ENCODE peak calls at places on chromosome 21, in four cellular contexts. O is right atrium auricular region, Z is breast epithelium, E is psoas muscle. F is an unnamed sample. For H3K36me3, the result is how much of the 10 kb centered on the place peaks cover.

GRCh38 chr21:39911792-39912191 is 44.6 kb downstream of the PCP4 start:
- DNase-seq in O (no peak), Z (no peak), E (no peak), F (no peak)

GRCh38 chr21:44509539-44509938 is 30.5 kb downstream of the KRTAP10-1 start:
- DNase-seq in O (no peak), Z (peak), E (peak), F (no peak)

GRCh38 chr21:39016740-39017315 is 166.4 kb downstream of the PSMG1 start:
- DNase-seq in O (no peak), Z (no peak), E (no peak), F (no peak)

GRCh38 chr21:37671381-37671780 is 244.9 kb downstream of the KCNJ6 start:
- DNase-seq in O (peak), Z (no peak), E (no peak), F (no peak)

GRCh38 chr21:46639489-46640386 is 4.3 kb downstream of the PRMT2 start:
- DNase-seq in O (no peak), Z (no peak), E (no peak), F (no peak)

GRCh38 chr21:26443867-26444266 is 129.2 kb downstream of the CYYR1 start:
- DNase-seq in O (no peak), Z (no peak), E (no peak), F (no peak)

GRCh38 chr21:43827015-43827611 is 37.7 kb downstream of the RRP1 start:
- DNase-seq in O (no peak), Z (no peak), E (peak), F (no peak)

GRCh38 chr21:38809170-38809878 is 3.6 kb downstream of the ETS2 start:
- DNase-seq in O (no peak), Z (no peak), E (no peak), F (no peak)

GRCh38 chr21:24045775-24046215 is 1561.5 kb downstream of the MRPL39 start:
- DNase-seq in O (peak), Z (peak), E (peak), F (peak)

GRCh38 chr21:34983680-34984086 is 65.4 kb downstream of the RUNX1 start:
- DNase-seq in O (no peak), Z (no peak), E (no peak), F (no peak)

GRCh38 chr21:37484535-37485474 is 118.2 kb downstream of the DYRK1A start:
- DNase-seq in O (no peak), Z (no peak), E (no peak), F (no peak)

GRCh38 chr21:38663282-38663681 is 142.4 kb upstream of the ETS2 start:
- DNase-seq in O (no peak), Z (no peak), E (no peak), F (no peak)

GRCh38 chr21:38861006-38861405 is 55.3 kb downstream of the ETS2 start:
- DNase-seq in O (no peak), Z (no peak), E (no peak), F (no peak)

GRCh38 chr21:34639882-34640788 is 25.2 kb upstream of the RCAN1 start:
- DNase-seq in O (peak), Z (no peak), E (no peak), F (no peak)

GRCh38 chr21:38459490-38459889 is 38.8 kb downstream of the ERG start:
- DNase-seq in O (no peak), Z (no peak), E (no peak), F (no peak)

GRCh38 chr21:16345757-16346156 is 616.0 kb downstream of the USP25 start:
- DNase-seq in O (no peak), Z (no peak), E (no peak), F (no peak)

GRCh38 chr21:23921670-23922418 is 1685.4 kb downstream of the MRPL39 start:
- DNase-seq in O (no peak), Z (no peak), E (no peak), F (no peak)

GRCh38 chr21:42833439-42833815 is 45.9 kb downstream of the WDR4 start:
- DNase-seq in O (no peak), Z (no peak), E (no peak), F (no peak)

GRCh38 chr21:43905726-43906455 is 40.9 kb downstream of the AGPAT3 start:
- DNase-seq in O (no peak), Z (no peak), E (no peak), F (no peak)

GRCh38 chr21:15849925-15850324 is 120.1 kb downstream of the USP25 start:
- DNase-seq in O (no peak), Z (no peak), E (no peak), F (no peak)

GRCh38 chr21:40683349-40683748 is 163.6 kb downstream of the DSCAM start:
- DNase-seq in O (no peak), Z (no peak), E (no peak), F (no peak)

GRCh38 chr21:43585514-43585913 is 73.8 kb downstream of the HSF2BP start:
- DNase-seq in O (no peak), Z (no peak), E (no peak), F (no peak)

GRCh38 chr21:15319727-15320126 is 254.9 kb upstream of the NRIP1 start:
- DNase-seq in O (no peak), Z (no peak), E (no peak), F (no peak)

GRCh38 chr21:39094847-39095525 is 88.3 kb downstream of the PSMG1 start:
- DNase-seq in O (no peak), Z (no peak), E (no peak), F (no peak)

GRCh38 chr21:35023396-35024070 is 25.6 kb downstream of the RUNX1 start:
- DNase-seq in O (no peak), Z (no peak), E (no peak), F (no peak)

GRCh38 chr21:38768385-38769071 is 37.2 kb upstream of the ETS2 start:
- DNase-seq in O (no peak), Z (no peak), E (no peak), F (no peak)

GRCh38 chr21:16460936-16461335 is 731.2 kb downstream of the USP25 start:
- DNase-seq in O (no peak), Z (no peak), E (no peak), F (no peak)

GRCh38 chr21:38716088-38716487 is 89.6 kb upstream of the ETS2 start:
- DNase-seq in O (no peak), Z (no peak), E (no peak), F (no peak)

DNA sequence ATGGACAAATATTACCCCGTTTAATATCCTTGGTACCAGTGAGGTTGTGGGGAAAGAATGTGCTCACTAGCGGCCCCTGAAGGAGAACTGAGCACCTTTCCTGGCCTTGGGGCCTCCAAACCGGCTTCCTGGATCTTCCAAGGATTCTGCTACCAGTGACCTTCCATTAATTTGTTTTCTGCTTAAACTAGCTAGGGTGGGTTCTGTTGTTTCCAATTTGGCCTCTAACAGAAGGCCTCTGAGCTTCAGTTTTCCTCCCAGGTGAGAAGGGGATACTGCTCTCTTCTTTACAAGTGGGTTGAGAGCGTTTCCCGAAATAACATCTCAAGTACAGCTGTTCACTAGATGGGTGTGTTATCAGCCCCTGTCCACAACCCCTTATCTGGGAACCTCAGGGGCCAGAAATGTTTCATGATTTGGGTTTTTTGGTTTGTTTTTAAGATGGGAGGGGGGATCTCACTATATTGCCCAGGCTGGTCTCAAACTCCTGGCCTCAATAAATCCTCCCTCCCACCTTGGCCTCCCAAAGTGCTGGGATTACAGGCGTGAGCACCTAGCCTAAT is 16.9 kb upstream of the IFNGR2 start:
- DNase-seq in O (no peak), Z (no peak), E (no peak), F (no peak)
- TF ChIP-seq CTCF in O (no peak), Z (no peak), E (no peak), F (no peak)

DNA sequence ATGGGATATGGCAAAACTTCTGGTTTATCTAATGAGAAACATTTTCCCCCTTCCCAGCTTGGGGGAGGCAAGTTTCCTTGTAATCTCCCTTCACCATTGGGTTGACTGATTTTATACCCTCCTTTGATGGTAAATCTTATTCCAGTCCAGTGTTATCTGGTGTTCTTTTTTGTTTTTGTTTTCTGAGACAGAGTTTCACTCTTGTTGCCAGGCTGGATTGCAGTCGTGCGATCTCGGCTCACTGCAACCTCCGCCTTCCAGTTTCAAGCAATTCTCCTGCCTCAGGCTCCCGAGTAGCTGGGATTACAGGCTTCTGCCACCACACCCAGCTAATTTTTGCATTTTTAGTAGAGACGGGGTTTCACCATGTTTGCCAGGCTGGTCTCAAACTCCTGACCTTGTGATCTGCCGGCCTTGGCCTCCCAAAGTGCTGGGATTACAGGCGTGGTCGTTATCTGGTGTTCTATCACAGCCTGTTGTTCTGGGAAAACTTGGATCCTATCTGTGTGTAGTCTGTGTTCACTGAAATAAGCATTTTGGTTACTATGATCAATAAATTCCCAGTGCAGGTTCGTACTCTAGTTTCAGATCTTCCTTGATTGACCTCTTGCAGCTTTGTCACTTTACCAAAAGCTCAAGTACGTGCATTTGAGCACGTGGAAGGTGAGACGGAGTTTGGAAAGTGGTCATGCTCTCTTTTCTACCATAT is 281.1 kb downstream of the NCAM2 start:
- DNase-seq in O (no peak), Z (no peak), E (no peak), F (no peak)
- H3K4me3 ChIP-seq in O (no peak), Z (no peak), E (no peak), F (no peak)

DNA sequence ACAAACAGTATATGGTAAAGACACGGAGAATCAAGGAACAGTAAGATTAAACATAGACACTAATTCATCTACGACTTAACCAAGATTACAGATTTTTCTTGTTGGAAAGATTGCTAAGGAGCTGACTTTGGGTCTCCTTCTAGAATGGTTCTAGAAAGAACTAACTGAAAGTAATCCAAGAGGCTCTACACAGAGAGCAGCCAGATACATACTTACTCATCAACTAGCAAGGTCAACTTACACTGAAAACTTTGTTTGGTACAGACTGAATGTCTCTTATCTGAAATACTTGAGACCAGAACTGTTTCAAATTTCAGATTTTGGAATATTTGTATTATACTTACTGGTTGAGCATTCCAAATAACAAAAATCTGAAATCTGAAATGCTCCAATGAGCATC is 5.8 kb downstream of the C21orf91 start:
- DNase-seq in O (no peak), Z (no peak), E (no peak), F (no peak)
- H3K36me3 ChIP-seq in O (under half), Z (under half), E (under half), F (under half)

DNA sequence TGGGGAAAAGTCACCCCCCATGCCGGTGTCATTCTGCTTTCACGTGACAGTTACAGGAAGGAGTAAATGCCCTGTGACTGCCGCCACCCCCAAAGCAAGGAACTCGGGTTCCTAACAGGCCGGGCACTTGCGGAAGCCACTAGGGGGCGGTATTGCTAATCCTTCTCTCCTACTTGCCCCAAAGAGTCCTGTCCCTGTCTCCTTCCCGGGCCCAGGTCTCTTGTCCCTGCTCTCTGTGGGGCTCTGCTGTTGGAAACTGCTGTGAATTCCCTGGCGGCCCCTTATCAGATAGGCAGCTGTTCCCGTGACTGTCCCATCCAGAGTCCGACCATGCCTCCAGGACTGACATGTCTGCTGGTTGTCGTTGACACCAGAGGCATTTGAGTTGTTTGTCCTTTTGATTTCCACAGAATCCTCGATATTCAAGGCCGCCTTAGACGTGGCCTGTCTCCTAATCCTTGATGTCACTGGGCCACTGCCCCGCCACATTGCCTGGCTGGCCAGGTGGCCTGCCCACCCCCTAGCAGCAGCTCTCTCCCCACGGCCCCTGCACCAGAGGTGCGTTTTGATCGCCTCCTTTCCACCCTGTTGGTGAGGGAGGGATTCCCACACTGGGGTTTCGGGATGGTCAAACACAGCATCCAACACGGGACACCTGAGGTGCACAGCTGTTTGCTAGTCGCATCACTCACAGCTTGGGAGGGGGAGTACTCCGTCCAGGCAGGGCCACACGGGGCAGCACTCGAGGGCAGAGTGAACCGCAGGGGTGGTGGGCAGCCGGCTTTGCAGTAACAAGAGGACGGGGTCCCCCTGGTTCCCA is 37.3 kb downstream of the CHAF1B start:
- DNase-seq in O (peak), Z (no peak), E (peak), F (no peak)
- TF ChIP-seq CTCF in O (peak), Z (no peak), E (peak), F (peak)

GRCh38 chr21:33542640-33543504 is at the start of gene SON:
- DNase-seq in O (peak), Z (peak), E (peak), F (peak)

GRCh38 chr21:33549848-33550771 is 7.3 kb downstream of the SON start:
- DNase-seq in O (no peak), Z (no peak), E (no peak), F (no peak)

GRCh38 chr21:33544451-33544850 is 1.6 kb downstream of the SON start:
- DNase-seq in O (no peak), Z (no peak), E (no peak), F (no peak)

GRCh38 chr21:33543505-33544129 is 779 bp downstream of the SON start:
- DNase-seq in O (no peak), Z (peak), E (peak), F (peak)

DNA sequence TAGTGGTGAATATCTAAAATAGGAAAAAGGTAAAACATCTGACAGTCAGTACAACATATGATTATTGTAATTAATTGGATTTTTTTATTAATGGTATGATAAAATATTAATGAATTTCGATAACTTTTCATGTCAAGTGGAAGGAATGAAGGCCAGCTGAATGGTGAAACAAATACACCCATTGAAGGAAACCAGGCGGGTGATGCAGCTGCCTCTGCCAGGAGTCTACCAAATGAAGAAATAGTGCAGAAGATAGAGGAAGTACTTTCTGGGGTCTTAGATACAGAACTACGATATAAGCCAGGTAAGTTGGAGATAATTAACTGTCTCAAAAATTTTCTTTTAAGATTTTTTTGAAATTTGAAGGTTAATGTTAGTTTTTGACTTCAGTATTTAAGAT is 3.2 kb downstream of the SON start:
- DNase-seq in O (no peak), Z (no peak), E (no peak), F (no peak)
- H3K4me3 ChIP-seq in O (no peak), Z (no peak), E (peak), F (no peak)

GRCh38 chr21:41805643-41806042 is 38.8 kb upstream of the RIPK4 start:
- DNase-seq in O (no peak), Z (no peak), E (no peak), F (no peak)
- H3K36me3 ChIP-seq in O (under half), Z (under half), E (under half), F (under half)

GRCh38 chr21:32018381-32018780 is 145.6 kb downstream of the HUNK start:
- DNase-seq in O (no peak), Z (no peak), E (no peak), F (no peak)
- TF ChIP-seq CTCF in O (no peak), Z (no peak), E (no peak), F (no peak)

DNA sequence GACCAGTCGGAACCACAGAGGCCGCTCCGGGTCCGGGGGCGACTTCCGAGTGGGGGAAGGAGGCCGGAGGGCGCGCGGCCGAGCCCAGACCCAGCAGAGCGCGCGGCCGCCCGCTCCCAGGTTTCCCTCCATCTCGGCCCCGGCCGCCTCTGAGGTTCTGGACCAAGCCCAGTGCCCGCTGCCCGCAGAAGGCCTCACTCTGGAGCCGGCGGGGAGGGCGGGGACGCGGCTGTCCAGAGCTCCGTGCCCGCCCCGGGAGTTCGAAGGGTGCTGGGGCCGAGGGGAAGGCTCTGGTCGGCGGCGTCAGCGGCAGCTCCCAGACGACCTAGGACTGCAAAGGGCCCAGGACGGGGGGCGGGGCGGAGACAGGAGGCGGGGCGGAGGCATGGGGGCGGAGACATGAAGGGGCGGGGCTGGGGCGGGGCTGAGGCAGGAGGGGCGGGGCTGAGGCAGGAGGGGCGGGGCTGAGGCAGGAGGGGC is 48.0 kb upstream of the SLC19A1 start:
- DNase-seq in O (no peak), Z (no peak), E (peak), F (no peak)
- H3K4me3 ChIP-seq in O (peak), Z (peak), E (peak), F (peak)

DNA sequence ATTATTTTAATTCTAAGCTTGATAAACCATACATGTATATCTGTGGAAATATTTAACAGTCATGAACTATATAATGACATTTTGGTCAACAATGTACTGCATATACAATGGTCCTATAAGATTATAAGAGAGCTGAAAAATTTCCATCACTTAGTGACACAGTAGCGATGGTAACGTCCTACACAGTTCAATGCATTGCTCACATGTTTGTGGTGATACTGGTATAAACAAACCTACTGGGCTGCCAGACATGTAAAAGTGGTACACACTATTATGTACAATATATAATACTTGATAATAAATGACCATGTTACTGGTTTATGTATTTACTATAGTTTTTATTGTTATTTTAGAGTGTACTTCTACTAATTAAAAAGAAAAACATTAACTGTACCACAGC is 841.9 kb downstream of the LTN1 start:
- DNase-seq in O (no peak), Z (no peak), E (no peak), F (no peak)
- H3K36me3 ChIP-seq in O (under half), Z (under half), E (under half), F (under half)